ENCODE peak calls at places on chromosomes 4 and X, in six cellular contexts. R, W, M, I, N and Z are unnamed samples. For H3K4me1, the result is how much of the 10 kb centered on the place peaks cover.

GRCh38 chrX:74242050-74242449 is 61.9 kb upstream of the ZCCHC13 start:
- DNase-seq in N (peak), R (no peak), I (no peak), M (no peak), W (no peak), Z (no peak)

GRCh38 chrX:154352466-154352865 is 22.0 kb downstream of the FLNA start:
- DNase-seq in I (no peak), R (no peak), W (no peak), N (no peak), M (no peak), Z (no peak)

GRCh38 chr4:42150653-42151567 is 1.5 kb downstream of the BEND4 start:
- DNase-seq in N (peak), W (no peak), R (peak), M (peak), I (no peak), Z (no peak)

GRCh38 chr4:20847124-20847747 is 147.0 kb downstream of the PACRGL start:
- DNase-seq in I (no peak), W (no peak), N (peak), R (no peak), M (no peak), Z (no peak)

GRCh38 chrX:46173159-46173558 is 372.1 kb downstream of the ZNF674 start:
- DNase-seq in I (no peak), N (no peak), R (no peak), M (no peak), W (no peak), Z (no peak)

GRCh38 chr4:16109256-16109655 is 25.4 kb upstream of the PROM1 start:
- DNase-seq in N (no peak), M (no peak), W (peak), R (no peak), I (no peak), Z (no peak)

GRCh38 chr4:24643774-24644520 is 59.6 kb upstream of the DHX15 start:
- DNase-seq in N (peak), W (no peak), M (no peak), I (no peak), R (no peak), Z (no peak)

GRCh38 chrX:9676738-9677097 is 88.9 kb downstream of the GPR143 start:
- DNase-seq in I (no peak), W (no peak), M (no peak), R (no peak), N (no peak), Z (no peak)

GRCh38 chrX:23383411-23383810 is 48.8 kb downstream of the PTCHD1 start:
- DNase-seq in W (no peak), N (peak), R (no peak), I (no peak), M (no peak), Z (no peak)

GRCh38 chr4:164819366-164819765 is 57.6 kb upstream of the APELA start:
- DNase-seq in R (no peak), W (no peak), M (no peak), N (no peak), I (no peak), Z (no peak)

GRCh38 chrX:115602308-115602707 is 41.3 kb downstream of the PLS3 start:
- DNase-seq in W (no peak), I (no peak), R (no peak), M (no peak), N (no peak), Z (no peak)

GRCh38 chrX:136468391-136469103 is 19.2 kb upstream of the BRS3 start:
- DNase-seq in W (no peak), R (no peak), N (no peak), M (no peak), I (no peak), Z (no peak)

GRCh38 chr4:16245241-16245640 is 19.0 kb upstream of the TAPT1 start:
- DNase-seq in N (no peak), M (no peak), I (no peak), W (no peak), R (no peak), Z (no peak)

GRCh38 chrX:39931554-39932282 is 166.0 kb downstream of the BCOR start:
- DNase-seq in R (no peak), W (no peak), I (no peak), M (no peak), N (no peak), Z (no peak)

GRCh38 chr4:139907001-139907809 is 241.6 kb downstream of the MGST2 start:
- DNase-seq in R (no peak), N (no peak), I (no peak), W (no peak), M (no peak), Z (no peak)

GRCh38 chr4:7880681-7881080 is 59.0 kb downstream of the AFAP1 start:
- DNase-seq in R (no peak), N (no peak), W (no peak), M (no peak), I (no peak), Z (no peak)
- H3K4me1 ChIP-seq in R (under half), N (half or more), W (under half), M (under half), I (under half), Z (under half)

DNA sequence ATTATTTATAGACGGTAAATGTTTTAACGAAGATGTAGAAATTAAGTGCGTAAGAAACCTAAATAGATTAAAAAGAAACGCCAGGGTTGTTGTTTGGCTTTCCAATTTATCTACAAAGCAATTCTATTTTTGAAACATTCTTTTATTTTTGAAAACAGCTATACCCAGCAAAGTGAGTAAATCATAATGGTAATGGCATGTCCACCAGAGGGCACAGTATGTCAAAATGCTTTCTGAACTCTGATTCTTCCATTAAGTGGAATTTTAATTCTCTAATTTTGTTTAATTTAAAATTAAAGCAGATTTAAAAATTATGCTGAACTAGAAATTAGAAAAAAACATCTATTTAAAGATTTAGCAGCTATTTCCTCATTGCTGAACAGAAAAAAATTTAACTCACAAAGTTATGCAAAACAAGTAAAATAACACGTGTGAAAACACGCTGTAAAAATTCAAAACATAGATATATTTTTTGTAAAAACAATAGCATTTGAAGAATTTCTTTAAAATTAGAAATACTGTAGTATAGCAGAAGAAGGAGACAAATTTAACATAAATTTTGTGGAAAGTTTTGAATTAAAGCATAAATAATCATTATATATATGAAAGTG is 26.5 kb downstream of the RASSF6 start:
- DNase-seq in W (no peak), M (no peak), I (no peak), R (peak), N (peak), Z (no peak)
- H3K4me1 ChIP-seq in W (under half), M (under half), I (under half), R (under half), N (under half), Z (under half)

DNA sequence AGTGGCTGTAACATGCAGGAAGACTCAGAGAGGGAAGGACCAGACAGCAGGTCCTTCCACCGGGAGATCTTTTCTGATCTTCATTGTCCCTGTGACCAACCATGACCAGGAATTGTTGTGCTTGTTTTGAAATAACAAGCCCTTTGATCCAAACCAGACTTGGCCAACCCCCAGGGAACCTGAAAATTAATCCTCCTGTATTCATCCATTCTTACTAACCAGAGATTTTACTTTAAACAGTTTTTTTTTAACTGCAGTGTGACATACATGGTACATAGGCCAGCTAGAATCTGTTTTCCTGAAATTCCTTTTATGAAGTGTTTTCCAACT is 4.0 kb downstream of the WFS1 start:
- DNase-seq in M (no peak), N (no peak), I (no peak), R (no peak), W (no peak), Z (no peak)
- H3K4me1 ChIP-seq in M (half or more), N (under half), I (under half), R (under half), W (under half), Z (under half)

GRCh38 chr4:76677571-76678326 is 220.2 kb downstream of the SOWAHB start:
- DNase-seq in N (no peak), R (no peak), M (no peak), W (no peak), I (no peak), Z (no peak)

GRCh38 chr4:76679691-76680090 is 218.3 kb downstream of the SOWAHB start:
- DNase-seq in R (no peak), W (peak), M (no peak), N (no peak), I (no peak), Z (no peak)

GRCh38 chr4:76680934-76681333 is 217.0 kb downstream of the SOWAHB start:
- DNase-seq in I (no peak), N (peak), R (no peak), W (no peak), M (no peak), Z (no peak)

GRCh38 chr4:76683154-76683553 is 214.8 kb downstream of the SOWAHB start:
- DNase-seq in W (no peak), I (no peak), R (no peak), M (no peak), N (no peak), Z (no peak)

DNA sequence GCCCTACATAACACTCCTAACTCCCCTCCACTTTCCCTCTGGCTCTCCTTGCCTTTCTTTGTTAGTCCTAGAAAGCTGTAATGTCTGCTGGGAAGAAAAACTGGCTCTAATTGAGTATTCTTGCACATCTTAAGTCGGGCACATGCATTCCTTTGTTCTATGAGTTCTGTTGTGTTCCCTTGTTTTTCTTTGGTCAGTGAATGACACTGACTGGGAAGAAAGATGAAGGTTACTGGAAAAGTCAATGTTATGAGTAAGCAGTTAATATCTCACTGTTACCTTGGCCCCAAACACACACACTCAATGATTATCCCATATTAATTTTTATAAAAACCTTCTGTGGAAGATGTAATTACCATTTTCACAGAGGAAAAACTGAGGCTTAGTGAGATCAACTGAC is 215.9 kb downstream of the SOWAHB start:
- DNase-seq in W (no peak), I (no peak), M (no peak), N (no peak), R (no peak), Z (no peak)
- H3K4me1 ChIP-seq in W (under half), I (under half), M (under half), N (under half), R (under half), Z (under half)

DNA sequence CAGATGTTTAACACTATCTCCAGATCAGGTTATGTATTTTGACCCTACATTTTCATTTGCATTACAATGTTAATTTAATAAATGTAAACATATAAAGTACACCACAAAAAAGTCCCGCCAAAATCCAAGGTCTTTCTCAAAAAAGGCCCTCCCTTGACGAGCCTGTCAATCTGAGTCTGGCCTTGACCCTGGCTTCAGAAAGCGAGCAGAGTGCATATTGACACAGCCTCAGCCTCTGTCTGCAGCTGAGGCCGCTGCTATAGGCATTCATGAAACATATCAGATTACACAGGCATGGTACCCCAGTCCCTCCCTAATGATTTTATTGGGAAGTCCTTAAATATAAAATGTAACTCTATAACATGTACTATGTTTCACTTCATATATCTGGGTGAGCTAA is 6.2 kb downstream of the MBNL3 start:
- DNase-seq in M (no peak), N (no peak), W (no peak), R (no peak), I (no peak), Z (no peak)
- H3K4me1 ChIP-seq in M (under half), N (under half), W (under half), R (under half), I (under half), Z (under half)

GRCh38 chr4:78648639-78649363 is 97.2 kb downstream of the ANXA3 start:
- DNase-seq in I (no peak), R (no peak), M (no peak), W (no peak), N (no peak), Z (no peak)

GRCh38 chr4:78647272-78647671 is 95.7 kb downstream of the ANXA3 start:
- DNase-seq in M (no peak), W (no peak), I (no peak), R (no peak), N (no peak), Z (no peak)

GRCh38 chr4:78651250-78651860 is 99.8 kb downstream of the ANXA3 start:
- DNase-seq in I (no peak), M (no peak), N (no peak), R (no peak), W (no peak), Z (no peak)

GRCh38 chr4:78652282-78652876 is 100.8 kb downstream of the ANXA3 start:
- DNase-seq in W (no peak), N (peak), M (no peak), I (no peak), R (no peak), Z (no peak)

GRCh38 chr4:78650106-78651021 is 98.8 kb downstream of the ANXA3 start:
- DNase-seq in N (peak), M (no peak), R (peak), I (no peak), W (no peak), Z (no peak)
- H3K4me1 ChIP-seq in N (half or more), M (under half), R (under half), I (under half), W (under half), Z (under half)

GRCh38 chr4:158817562-158818370 is 48.9 kb downstream of the FNIP2 start:
- DNase-seq in M (no peak), N (no peak), I (no peak), R (no peak), W (no peak), Z (no peak)
- H3K4me1 ChIP-seq in M (under half), N (under half), I (under half), R (under half), W (under half), Z (under half)

GRCh38 chrX:13126785-13127184 is 82.4 kb upstream of the FAM9C start:
- DNase-seq in W (no peak), M (no peak), R (peak), I (no peak), N (peak), Z (no peak)
- H3K4me1 ChIP-seq in W (under half), M (under half), R (under half), I (under half), N (under half), Z (under half)